ENCODE peak calls at places on chromosomes 13 and 19, in five cellular contexts. One of them, this sample, is unnamed.

GRCh38 chr19:14566712-14567077 is 5.2 kb downstream of the NDUFB7 start:
- DNase-seq in cardiac fibroblast: no peak
- DNase-seq in tibial artery: no peak
- DNase-seq in D721Med: no peak
- DNase-seq in choroid plexus epithelial cell: no peak
- DNase-seq in this sample: no peak

GRCh38 chr19:42176649-42176989 is 40.9 kb downstream of the DEDD2 start:
- DNase-seq in cardiac fibroblast: no peak
- DNase-seq in tibial artery: no peak
- DNase-seq in D721Med: peak; percentile 67
- DNase-seq in choroid plexus epithelial cell: no peak
- DNase-seq in this sample: no peak

GRCh38 chr19:33507021-33507956 is 14.3 kb downstream of the PEPD start:
- DNase-seq in cardiac fibroblast: no peak
- DNase-seq in tibial artery: no peak
- DNase-seq in D721Med: no peak
- DNase-seq in choroid plexus epithelial cell: no peak
- DNase-seq in this sample: no peak

GRCh38 chr13:110185696-110186095 is 121.3 kb downstream of the COL4A1 start:
- DNase-seq in cardiac fibroblast: no peak
- DNase-seq in tibial artery: no peak
- DNase-seq in D721Med: no peak
- DNase-seq in choroid plexus epithelial cell: peak; percentile 39
- DNase-seq in this sample: no peak

GRCh38 chr13:94312511-94313191 is 166.8 kb downstream of the DCT start:
- DNase-seq in cardiac fibroblast: no peak
- DNase-seq in tibial artery: no peak
- DNase-seq in D721Med: no peak
- DNase-seq in choroid plexus epithelial cell: peak; percentile 34
- DNase-seq in this sample: no peak

GRCh38 chr13:34733720-34734119 is 208.3 kb upstream of the NBEA start:
- DNase-seq in cardiac fibroblast: peak; percentile 87
- DNase-seq in tibial artery: no peak
- DNase-seq in D721Med: no peak
- DNase-seq in choroid plexus epithelial cell: peak; percentile 32
- DNase-seq in this sample: no peak

GRCh38 chr19:17733127-17733526 is 13.8 kb downstream of the MAP1S start:
- DNase-seq in cardiac fibroblast: no peak
- DNase-seq in tibial artery: no peak
- DNase-seq in D721Med: no peak
- DNase-seq in choroid plexus epithelial cell: no peak
- DNase-seq in this sample: no peak

GRCh38 chr19:58575183-58576041 is 2.3 kb upstream of the MZF1 start:
- DNase-seq in cardiac fibroblast: peak; percentile 95
- DNase-seq in tibial artery: peak; percentile 90
- DNase-seq in D721Med: no peak
- DNase-seq in choroid plexus epithelial cell: peak; percentile 94
- DNase-seq in this sample: peak; percentile 59

GRCh38 chr13:107438251-107438650 is 777.1 kb downstream of the LIG4 start:
- DNase-seq in cardiac fibroblast: no peak
- DNase-seq in tibial artery: no peak
- DNase-seq in D721Med: no peak
- DNase-seq in choroid plexus epithelial cell: peak; percentile 52
- DNase-seq in this sample: no peak

GRCh38 chr19:31674503-31675186 is 325.4 kb upstream of the TSHZ3 start:
- DNase-seq in cardiac fibroblast: peak; percentile 43
- DNase-seq in tibial artery: no peak
- DNase-seq in D721Med: no peak
- DNase-seq in choroid plexus epithelial cell: peak; percentile 11
- DNase-seq in this sample: no peak

GRCh38 chr19:5154129-5154798 is 185.4 kb downstream of the KDM4B start:
- DNase-seq in cardiac fibroblast: peak; percentile 22
- DNase-seq in tibial artery: no peak
- DNase-seq in D721Med: peak; percentile 37
- DNase-seq in choroid plexus epithelial cell: peak; percentile 19
- DNase-seq in this sample: no peak

GRCh38 chr13:93715866-93716265 is 489.3 kb downstream of the GPC6 start:
- DNase-seq in cardiac fibroblast: no peak
- DNase-seq in tibial artery: no peak
- DNase-seq in D721Med: no peak
- DNase-seq in choroid plexus epithelial cell: peak; percentile 48
- DNase-seq in this sample: no peak

GRCh38 chr13:53873558-53873957 is 844.9 kb downstream of the OLFM4 start:
- DNase-seq in cardiac fibroblast: no peak
- DNase-seq in tibial artery: no peak
- DNase-seq in D721Med: no peak
- DNase-seq in choroid plexus epithelial cell: no peak
- DNase-seq in this sample: no peak

GRCh38 chr19:19562665-19563347 is 24.7 kb downstream of the CILP2 start:
- DNase-seq in cardiac fibroblast: no peak
- DNase-seq in tibial artery: no peak
- DNase-seq in D721Med: no peak
- DNase-seq in choroid plexus epithelial cell: no peak
- DNase-seq in this sample: no peak

GRCh38 chr13:75876371-75877050 is 240.4 kb downstream of the LMO7 start:
- DNase-seq in cardiac fibroblast: peak; percentile 79
- DNase-seq in tibial artery: peak; percentile 60
- DNase-seq in D721Med: no peak
- DNase-seq in choroid plexus epithelial cell: peak; percentile 86
- DNase-seq in this sample: no peak

GRCh38 chr13:44819245-44819644 is 170.0 kb downstream of the NUFIP1 start:
- DNase-seq in cardiac fibroblast: peak; percentile 71
- DNase-seq in tibial artery: no peak
- DNase-seq in D721Med: no peak
- DNase-seq in choroid plexus epithelial cell: peak; percentile 91
- DNase-seq in this sample: no peak

GRCh38 chr19:17762505-17763229 is 11.4 kb downstream of the FCHO1 start:
- DNase-seq in cardiac fibroblast: peak; percentile 68
- DNase-seq in tibial artery: no peak
- DNase-seq in D721Med: peak; percentile 18
- DNase-seq in choroid plexus epithelial cell: peak; percentile 91
- DNase-seq in this sample: no peak

GRCh38 chr19:33217881-33218280 is 7.8 kb downstream of the SLC7A10 start:
- DNase-seq in cardiac fibroblast: no peak
- DNase-seq in tibial artery: no peak
- DNase-seq in D721Med: no peak
- DNase-seq in choroid plexus epithelial cell: no peak
- DNase-seq in this sample: no peak

GRCh38 chr19:58364127-58364526 is 1.6 kb upstream of the ZNF497 start:
- DNase-seq in cardiac fibroblast: no peak
- DNase-seq in tibial artery: no peak
- DNase-seq in D721Med: no peak
- DNase-seq in choroid plexus epithelial cell: no peak
- DNase-seq in this sample: no peak

GRCh38 chr13:39916330-39916729 is 260.9 kb downstream of the COG6 start:
- DNase-seq in cardiac fibroblast: no peak
- DNase-seq in tibial artery: no peak
- DNase-seq in D721Med: no peak
- DNase-seq in choroid plexus epithelial cell: peak; percentile 65
- DNase-seq in this sample: no peak

GRCh38 chr13:24274452-24274971 is 34.9 kb upstream of the C1QTNF9 start:
- DNase-seq in cardiac fibroblast: peak; percentile 38
- DNase-seq in tibial artery: no peak
- DNase-seq in D721Med: no peak
- DNase-seq in choroid plexus epithelial cell: peak; percentile 44
- DNase-seq in this sample: no peak

GRCh38 chr13:77898097-77898496 is 20.5 kb downstream of the EDNRB start:
- DNase-seq in cardiac fibroblast: peak; percentile 72
- DNase-seq in tibial artery: no peak
- DNase-seq in D721Med: no peak
- DNase-seq in choroid plexus epithelial cell: no peak
- DNase-seq in this sample: no peak

GRCh38 chr19:5914946-5915781 is 1.1 kb downstream of the CAPS start:
- DNase-seq in cardiac fibroblast: no peak
- DNase-seq in tibial artery: no peak
- DNase-seq in D721Med: no peak
- DNase-seq in choroid plexus epithelial cell: no peak
- DNase-seq in this sample: no peak

GRCh38 chr13:73177017-73177416 is 118.2 kb downstream of the KLF5 start:
- DNase-seq in cardiac fibroblast: no peak
- DNase-seq in tibial artery: no peak
- DNase-seq in D721Med: no peak
- DNase-seq in choroid plexus epithelial cell: no peak
- DNase-seq in this sample: no peak

GRCh38 chr13:44276061-44276460 is 97.6 kb upstream of the SERP2 start:
- DNase-seq in cardiac fibroblast: no peak
- DNase-seq in tibial artery: no peak
- DNase-seq in D721Med: no peak
- DNase-seq in choroid plexus epithelial cell: no peak
- DNase-seq in this sample: no peak

GRCh38 chr19:42254850-42255765 is at the start of gene ERF:
- DNase-seq in cardiac fibroblast: peak; percentile 96
- DNase-seq in tibial artery: peak; percentile 94
- DNase-seq in D721Med: peak; percentile 90
- DNase-seq in choroid plexus epithelial cell: peak; percentile 93
- DNase-seq in this sample: peak; percentile 86

GRCh38 chr19:49347835-49348234 is 12.6 kb downstream of the CD37 start:
- DNase-seq in cardiac fibroblast: peak; percentile 66
- DNase-seq in tibial artery: no peak
- DNase-seq in D721Med: no peak
- DNase-seq in choroid plexus epithelial cell: peak; percentile 85
- DNase-seq in this sample: no peak
- TF ChIP-seq CTCF in cardiac fibroblast: peak; percentile 7
- TF ChIP-seq CTCF in tibial artery: no peak
- TF ChIP-seq CTCF in D721Med: peak; percentile 27
- TF ChIP-seq CTCF in choroid plexus epithelial cell: peak; percentile 50
- TF ChIP-seq CTCF in this sample: no peak

DNA sequence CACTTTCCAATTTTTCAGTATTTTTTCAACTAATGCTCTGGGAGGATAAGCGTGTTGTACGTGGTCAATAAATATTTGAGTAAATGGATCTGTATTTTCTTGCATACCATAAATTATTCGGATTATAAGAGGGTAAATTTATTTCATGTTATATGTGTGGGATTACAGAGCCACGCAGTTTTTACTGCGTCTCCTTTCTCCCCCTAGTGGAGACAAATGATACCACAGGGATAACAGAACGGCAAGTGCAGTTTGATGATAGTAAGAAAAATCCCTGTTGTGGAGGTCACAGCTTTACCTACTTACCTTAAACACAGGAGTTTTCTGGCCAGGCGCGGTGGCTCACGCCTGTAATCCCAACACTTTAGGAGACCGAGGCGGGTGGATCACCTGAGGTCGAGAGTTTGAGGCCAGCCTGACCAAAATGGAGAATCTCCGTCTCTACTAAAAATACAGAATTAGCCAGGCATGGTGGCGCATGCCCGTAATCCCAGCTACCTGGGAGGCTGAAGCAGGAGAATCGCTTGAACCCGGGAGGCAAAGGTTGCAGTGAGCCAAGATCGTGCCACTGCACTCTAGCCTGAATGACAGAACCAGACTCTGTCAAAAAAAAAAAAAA is 16.8 kb downstream of the MBD3L2B start:
- DNase-seq in cardiac fibroblast: no peak
- DNase-seq in tibial artery: no peak
- DNase-seq in D721Med: no peak
- DNase-seq in choroid plexus epithelial cell: no peak
- DNase-seq in this sample: no peak
- TF ChIP-seq CTCF in cardiac fibroblast: no peak
- TF ChIP-seq CTCF in tibial artery: no peak
- TF ChIP-seq CTCF in D721Med: no peak
- TF ChIP-seq CTCF in choroid plexus epithelial cell: no peak
- TF ChIP-seq CTCF in this sample: no peak

DNA sequence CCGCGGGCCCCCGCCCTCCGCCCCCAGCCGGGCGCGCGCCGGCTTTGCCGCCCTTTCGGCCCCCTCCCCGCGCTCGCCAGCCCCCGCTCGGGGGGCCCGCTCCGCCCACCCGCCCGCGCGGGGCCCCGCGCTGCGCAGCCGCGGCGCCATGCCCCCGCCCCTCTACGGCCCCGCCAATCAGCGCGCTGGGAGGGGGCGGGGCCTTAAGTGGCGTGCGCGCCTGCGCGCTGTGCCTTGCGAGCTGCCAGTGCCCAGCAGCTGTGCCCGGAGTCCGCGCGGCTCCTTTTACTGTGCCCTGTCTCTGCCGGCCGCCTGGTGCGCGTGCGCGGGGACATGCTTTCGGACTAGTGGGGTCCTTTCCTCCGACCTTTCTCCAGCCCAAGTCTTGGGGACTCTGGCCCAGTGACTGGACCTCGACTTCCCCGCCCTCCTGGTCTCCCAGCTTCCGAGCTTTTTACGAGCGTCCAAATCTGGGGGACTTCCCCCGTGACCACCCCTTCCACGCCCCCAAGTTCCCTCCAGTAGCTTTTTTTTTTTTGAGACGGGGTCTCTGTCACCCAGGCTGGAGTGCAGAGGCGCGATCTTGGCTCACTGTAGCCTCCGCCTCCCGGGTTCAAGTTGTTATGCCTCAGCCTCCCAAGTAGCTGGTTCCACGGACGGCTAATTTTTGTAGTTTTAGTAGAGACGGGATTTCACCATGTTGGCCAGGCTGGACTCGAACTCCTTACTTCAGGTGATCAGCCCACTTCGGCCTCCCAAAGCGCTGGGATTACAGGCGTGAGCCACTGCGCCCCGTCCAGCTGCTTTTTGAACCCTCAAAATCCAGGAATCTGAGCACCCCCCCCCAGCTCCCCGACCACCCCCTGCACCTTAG is at the start of gene MBD3:
- DNase-seq in cardiac fibroblast: peak; percentile 97
- DNase-seq in tibial artery: peak; percentile 90
- DNase-seq in D721Med: peak; percentile 91
- DNase-seq in choroid plexus epithelial cell: peak; percentile 94
- DNase-seq in this sample: peak; percentile 70
- TF ChIP-seq CTCF in cardiac fibroblast: no peak
- TF ChIP-seq CTCF in tibial artery: peak; percentile 17
- TF ChIP-seq CTCF in D721Med: no peak
- TF ChIP-seq CTCF in choroid plexus epithelial cell: no peak
- TF ChIP-seq CTCF in this sample: no peak

GRCh38 chr19:35561436-35561835 is 2.0 kb downstream of the ATP4A start:
- DNase-seq in cardiac fibroblast: no peak
- DNase-seq in tibial artery: no peak
- DNase-seq in D721Med: no peak
- DNase-seq in choroid plexus epithelial cell: no peak
- DNase-seq in this sample: no peak

GRCh38 chr19:35559781-35560180 is 3.7 kb downstream of the ATP4A start:
- DNase-seq in cardiac fibroblast: no peak
- DNase-seq in tibial artery: no peak
- DNase-seq in D721Med: no peak
- DNase-seq in choroid plexus epithelial cell: no peak
- DNase-seq in this sample: no peak

GRCh38 chr19:35560677-35561076 is 2.8 kb downstream of the ATP4A start:
- DNase-seq in cardiac fibroblast: no peak
- DNase-seq in tibial artery: no peak
- DNase-seq in D721Med: no peak
- DNase-seq in choroid plexus epithelial cell: no peak
- DNase-seq in this sample: no peak

GRCh38 chr19:35559281-35559659 is 4.2 kb downstream of the ATP4A start:
- DNase-seq in cardiac fibroblast: no peak
- DNase-seq in tibial artery: no peak
- DNase-seq in D721Med: no peak
- DNase-seq in choroid plexus epithelial cell: no peak
- DNase-seq in this sample: no peak

DNA sequence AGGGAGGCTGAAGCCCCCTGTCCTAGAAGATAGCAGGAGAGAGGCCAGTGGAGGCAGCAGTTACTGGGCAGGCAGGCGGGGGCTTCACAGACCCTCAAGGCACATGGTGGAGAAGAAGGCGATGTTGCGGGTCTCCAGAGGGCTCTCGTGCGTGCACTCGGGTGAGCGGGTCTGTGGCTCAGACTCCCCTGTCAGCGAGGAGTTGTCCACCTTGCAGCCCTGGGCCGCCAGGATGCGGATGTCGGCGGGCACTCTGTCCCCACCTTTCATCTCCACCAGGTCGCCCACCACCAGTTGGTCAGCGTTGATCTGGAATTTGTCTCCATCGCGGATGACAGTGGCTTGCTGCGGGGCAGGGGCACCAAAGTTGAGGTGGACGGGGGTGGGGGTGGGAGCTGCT is 3.2 kb downstream of the ATP4A start:
- DNase-seq in cardiac fibroblast: no peak
- DNase-seq in tibial artery: no peak
- DNase-seq in D721Med: no peak
- DNase-seq in choroid plexus epithelial cell: no peak
- DNase-seq in this sample: no peak
- TF ChIP-seq CTCF in cardiac fibroblast: no peak
- TF ChIP-seq CTCF in tibial artery: no peak
- TF ChIP-seq CTCF in D721Med: no peak
- TF ChIP-seq CTCF in choroid plexus epithelial cell: no peak
- TF ChIP-seq CTCF in this sample: no peak